ENCODE peak calls at places on chromosome 6, in seven cellular contexts. One of them, this sample, is unnamed.

GRCh38 chr6:44046516-44047178 is 80.6 kb downstream of the MRPL14 start:
- DNase-seq in hepatic stellate cell: no peak
- DNase-seq in T-helper 2 cell: no peak
- DNase-seq in left lung: no peak
- DNase-seq in stimulated activated CD4-positive, alpha-beta T cell treated with anti-CD3 and anti-CD28 coated beads, Interleukin-15, amount 100 ng/mL, for 1 hour: no peak
- DNase-seq in heart right ventricle: no peak
- DNase-seq in NCI-H1417: no peak
- DNase-seq in this sample: no peak

GRCh38 chr6:155872961-155873360 is 417.3 kb upstream of the NOX3 start:
- DNase-seq in hepatic stellate cell: no peak
- DNase-seq in T-helper 2 cell: no peak
- DNase-seq in left lung: no peak
- DNase-seq in stimulated activated CD4-positive, alpha-beta T cell treated with anti-CD3 and anti-CD28 coated beads, Interleukin-15, amount 100 ng/mL, for 1 hour: no peak
- DNase-seq in heart right ventricle: no peak
- DNase-seq in NCI-H1417: no peak
- DNase-seq in this sample: no peak

GRCh38 chr6:84867521-84867920 is 103.1 kb upstream of the TBX18 start:
- DNase-seq in hepatic stellate cell: no peak
- DNase-seq in T-helper 2 cell: no peak
- DNase-seq in left lung: no peak
- DNase-seq in stimulated activated CD4-positive, alpha-beta T cell treated with anti-CD3 and anti-CD28 coated beads, Interleukin-15, amount 100 ng/mL, for 1 hour: no peak
- DNase-seq in heart right ventricle: no peak
- DNase-seq in NCI-H1417: no peak
- DNase-seq in this sample: no peak

GRCh38 chr6:137933696-137934095 is 66.6 kb downstream of the TNFAIP3 start:
- DNase-seq in hepatic stellate cell: no peak
- DNase-seq in T-helper 2 cell: no peak
- DNase-seq in left lung: no peak
- DNase-seq in stimulated activated CD4-positive, alpha-beta T cell treated with anti-CD3 and anti-CD28 coated beads, Interleukin-15, amount 100 ng/mL, for 1 hour: no peak
- DNase-seq in heart right ventricle: peak
- DNase-seq in NCI-H1417: no peak
- DNase-seq in this sample: no peak

GRCh38 chr6:166651408-166651807 is 24.4 kb upstream of the RPS6KA2 start:
- DNase-seq in hepatic stellate cell: no peak
- DNase-seq in T-helper 2 cell: no peak
- DNase-seq in left lung: no peak
- DNase-seq in stimulated activated CD4-positive, alpha-beta T cell treated with anti-CD3 and anti-CD28 coated beads, Interleukin-15, amount 100 ng/mL, for 1 hour: no peak
- DNase-seq in heart right ventricle: no peak
- DNase-seq in NCI-H1417: no peak
- DNase-seq in this sample: no peak

GRCh38 chr6:13256614-13257013 is 71.7 kb downstream of the TBC1D7 start:
- DNase-seq in hepatic stellate cell: no peak
- DNase-seq in T-helper 2 cell: no peak
- DNase-seq in left lung: no peak
- DNase-seq in stimulated activated CD4-positive, alpha-beta T cell treated with anti-CD3 and anti-CD28 coated beads, Interleukin-15, amount 100 ng/mL, for 1 hour: no peak
- DNase-seq in heart right ventricle: no peak
- DNase-seq in NCI-H1417: no peak
- DNase-seq in this sample: no peak

GRCh38 chr6:118187568-118188164 is 280.6 kb downstream of the SLC35F1 start:
- DNase-seq in hepatic stellate cell: peak
- DNase-seq in T-helper 2 cell: no peak
- DNase-seq in left lung: no peak
- DNase-seq in stimulated activated CD4-positive, alpha-beta T cell treated with anti-CD3 and anti-CD28 coated beads, Interleukin-15, amount 100 ng/mL, for 1 hour: no peak
- DNase-seq in heart right ventricle: no peak
- DNase-seq in NCI-H1417: no peak
- DNase-seq in this sample: peak

GRCh38 chr6:150088481-150089154 is 19.7 kb upstream of the ULBP3 start:
- DNase-seq in hepatic stellate cell: no peak
- DNase-seq in T-helper 2 cell: no peak
- DNase-seq in left lung: no peak
- DNase-seq in stimulated activated CD4-positive, alpha-beta T cell treated with anti-CD3 and anti-CD28 coated beads, Interleukin-15, amount 100 ng/mL, for 1 hour: no peak
- DNase-seq in heart right ventricle: no peak
- DNase-seq in NCI-H1417: peak
- DNase-seq in this sample: peak

GRCh38 chr6:46184114-46184513 is 13.3 kb upstream of the ENPP5 start:
- DNase-seq in hepatic stellate cell: peak
- DNase-seq in T-helper 2 cell: no peak
- DNase-seq in left lung: no peak
- DNase-seq in stimulated activated CD4-positive, alpha-beta T cell treated with anti-CD3 and anti-CD28 coated beads, Interleukin-15, amount 100 ng/mL, for 1 hour: no peak
- DNase-seq in heart right ventricle: no peak
- DNase-seq in NCI-H1417: no peak
- DNase-seq in this sample: peak

GRCh38 chr6:38193486-38194281 is 374.2 kb downstream of the ZFAND3 start:
- DNase-seq in hepatic stellate cell: no peak
- DNase-seq in T-helper 2 cell: no peak
- DNase-seq in left lung: no peak
- DNase-seq in stimulated activated CD4-positive, alpha-beta T cell treated with anti-CD3 and anti-CD28 coated beads, Interleukin-15, amount 100 ng/mL, for 1 hour: no peak
- DNase-seq in heart right ventricle: no peak
- DNase-seq in NCI-H1417: peak
- DNase-seq in this sample: peak

GRCh38 chr6:166584813-166585429 is 1.6 kb downstream of the RAMACL start:
- DNase-seq in hepatic stellate cell: no peak
- DNase-seq in T-helper 2 cell: no peak
- DNase-seq in left lung: no peak
- DNase-seq in stimulated activated CD4-positive, alpha-beta T cell treated with anti-CD3 and anti-CD28 coated beads, Interleukin-15, amount 100 ng/mL, for 1 hour: no peak
- DNase-seq in heart right ventricle: no peak
- DNase-seq in NCI-H1417: no peak
- DNase-seq in this sample: no peak

GRCh38 chr6:3372184-3372846 is 84.5 kb downstream of the SLC22A23 start:
- DNase-seq in hepatic stellate cell: no peak
- DNase-seq in T-helper 2 cell: no peak
- DNase-seq in left lung: no peak
- DNase-seq in stimulated activated CD4-positive, alpha-beta T cell treated with anti-CD3 and anti-CD28 coated beads, Interleukin-15, amount 100 ng/mL, for 1 hour: no peak
- DNase-seq in heart right ventricle: no peak
- DNase-seq in NCI-H1417: no peak
- DNase-seq in this sample: no peak

GRCh38 chr6:33641144-33641543 is 20.0 kb downstream of the ITPR3 start:
- DNase-seq in hepatic stellate cell: no peak
- DNase-seq in T-helper 2 cell: no peak
- DNase-seq in left lung: peak
- DNase-seq in stimulated activated CD4-positive, alpha-beta T cell treated with anti-CD3 and anti-CD28 coated beads, Interleukin-15, amount 100 ng/mL, for 1 hour: no peak
- DNase-seq in heart right ventricle: no peak
- DNase-seq in NCI-H1417: no peak
- DNase-seq in this sample: no peak

GRCh38 chr6:115969207-115969929 is 91.3 kb downstream of the FRK start:
- DNase-seq in hepatic stellate cell: no peak
- DNase-seq in T-helper 2 cell: no peak
- DNase-seq in left lung: no peak
- DNase-seq in stimulated activated CD4-positive, alpha-beta T cell treated with anti-CD3 and anti-CD28 coated beads, Interleukin-15, amount 100 ng/mL, for 1 hour: no peak
- DNase-seq in heart right ventricle: peak
- DNase-seq in NCI-H1417: no peak
- DNase-seq in this sample: peak

This sample was measured in NCI-H69.